ENCODE peak calls at places on chromosomes 6 and 20, in six cellular contexts. One of them, this sample, is unnamed.

GRCh38 chr20:62652051-62652893 is 10.0 kb downstream of the SLCO4A1 start:
- DNase-seq in H1: no peak
- DNase-seq in IMR-90: peak
- DNase-seq in trophoblast cell: peak
- DNase-seq in mesenchymal stem cell: peak
- DNase-seq in H9: no peak
- DNase-seq in this sample: no peak

GRCh38 chr6:32153252-32153834 is 598 bp upstream of the PPT2 start:
- DNase-seq in H9: peak
- DNase-seq in mesenchymal stem cell: peak
- DNase-seq in IMR-90: peak
- DNase-seq in trophoblast cell: no peak
- DNase-seq in H1: no peak
- DNase-seq in this sample: no peak

GRCh38 chr6:107982511-107982910 is 24.5 kb upstream of the SEC63 start:
- DNase-seq in H1: no peak
- DNase-seq in mesenchymal stem cell: no peak
- DNase-seq in IMR-90: no peak
- DNase-seq in H9: no peak
- DNase-seq in trophoblast cell: no peak
- DNase-seq in this sample: no peak

GRCh38 chr6:73452107-73452461 is at the start of gene CGAS:
- DNase-seq in H9: no peak
- DNase-seq in trophoblast cell: peak
- DNase-seq in IMR-90: peak
- DNase-seq in mesenchymal stem cell: peak
- DNase-seq in H1: peak
- DNase-seq in this sample: no peak

GRCh38 chr6:118667988-118668387 is 16.6 kb upstream of the CEP85L start:
- DNase-seq in H1: no peak
- DNase-seq in trophoblast cell: no peak
- DNase-seq in IMR-90: peak
- DNase-seq in H9: no peak
- DNase-seq in mesenchymal stem cell: peak
- DNase-seq in this sample: no peak

GRCh38 chr20:9241232-9241692 is 172.4 kb downstream of the PLCB4 start:
- DNase-seq in H1: no peak
- DNase-seq in mesenchymal stem cell: peak
- DNase-seq in trophoblast cell: no peak
- DNase-seq in H9: no peak
- DNase-seq in IMR-90: peak
- DNase-seq in this sample: no peak

GRCh38 chr6:135088818-135089809 is 34.5 kb upstream of the HBS1L start:
- DNase-seq in H9: no peak
- DNase-seq in IMR-90: peak
- DNase-seq in mesenchymal stem cell: peak
- DNase-seq in H1: no peak
- DNase-seq in trophoblast cell: no peak
- DNase-seq in this sample: no peak

GRCh38 chr6:169864148-169865030 is 113.0 kb downstream of the ERMARD start:
- DNase-seq in H9: no peak
- DNase-seq in trophoblast cell: no peak
- DNase-seq in mesenchymal stem cell: no peak
- DNase-seq in IMR-90: no peak
- DNase-seq in H1: no peak
- DNase-seq in this sample: no peak

GRCh38 chr6:142605922-142606321 is 304.1 kb downstream of the ADGRG6 start:
- DNase-seq in mesenchymal stem cell: peak
- DNase-seq in IMR-90: peak
- DNase-seq in H9: no peak
- DNase-seq in trophoblast cell: no peak
- DNase-seq in H1: no peak
- DNase-seq in this sample: no peak

GRCh38 chr20:1456300-1456699 is 10.3 kb downstream of the NSFL1C start:
- DNase-seq in H9: no peak
- DNase-seq in mesenchymal stem cell: no peak
- DNase-seq in trophoblast cell: no peak
- DNase-seq in H1: no peak
- DNase-seq in IMR-90: peak
- DNase-seq in this sample: no peak

GRCh38 chr6:10424005-10424404 is 9.1 kb upstream of the TFAP2A start:
- DNase-seq in IMR-90: no peak
- DNase-seq in H9: no peak
- DNase-seq in mesenchymal stem cell: no peak
- DNase-seq in trophoblast cell: no peak
- DNase-seq in H1: no peak
- DNase-seq in this sample: no peak

GRCh38 chr20:31485450-31486339 is 10.6 kb downstream of the REM1 start:
- DNase-seq in trophoblast cell: no peak
- DNase-seq in H1: no peak
- DNase-seq in mesenchymal stem cell: peak
- DNase-seq in H9: no peak
- DNase-seq in IMR-90: peak
- DNase-seq in this sample: no peak

GRCh38 chr20:35838213-35838612 is 66.4 kb downstream of the PHF20 start:
- DNase-seq in mesenchymal stem cell: no peak
- DNase-seq in trophoblast cell: no peak
- DNase-seq in H9: no peak
- DNase-seq in IMR-90: no peak
- DNase-seq in H1: no peak
- DNase-seq in this sample: no peak

GRCh38 chr6:158573542-158573931 is 13.6 kb downstream of the TMEM181 start:
- DNase-seq in IMR-90: no peak
- DNase-seq in trophoblast cell: no peak
- DNase-seq in H9: no peak
- DNase-seq in H1: no peak
- DNase-seq in mesenchymal stem cell: no peak
- DNase-seq in this sample: no peak

GRCh38 chr20:21315138-21315537 is 12.0 kb downstream of the XRN2 start:
- DNase-seq in trophoblast cell: no peak
- DNase-seq in mesenchymal stem cell: peak
- DNase-seq in H1: no peak
- DNase-seq in H9: no peak
- DNase-seq in IMR-90: peak
- DNase-seq in this sample: no peak

GRCh38 chr6:92777146-92777740 is 642.1 kb downstream of the EPHA7 start:
- DNase-seq in H9: no peak
- DNase-seq in mesenchymal stem cell: peak
- DNase-seq in IMR-90: peak
- DNase-seq in H1: no peak
- DNase-seq in trophoblast cell: no peak
- DNase-seq in this sample: peak

GRCh38 chr6:138824482-138825134 is 28.7 kb downstream of the ECT2L start:
- DNase-seq in mesenchymal stem cell: no peak
- DNase-seq in H1: no peak
- DNase-seq in trophoblast cell: no peak
- DNase-seq in H9: no peak
- DNase-seq in IMR-90: peak
- DNase-seq in this sample: no peak

GRCh38 chr6:6736753-6737654 is 148.5 kb downstream of the LY86 start:
- DNase-seq in trophoblast cell: peak
- DNase-seq in IMR-90: no peak
- DNase-seq in H9: peak
- DNase-seq in mesenchymal stem cell: no peak
- DNase-seq in H1: no peak
- DNase-seq in this sample: no peak

GRCh38 chr20:33875055-33875454 is 63.9 kb downstream of the CHMP4B start:
- DNase-seq in mesenchymal stem cell: no peak
- DNase-seq in trophoblast cell: no peak
- DNase-seq in IMR-90: no peak
- DNase-seq in H1: no peak
- DNase-seq in H9: no peak
- DNase-seq in this sample: no peak

GRCh38 chr6:16184129-16184528 is 54.3 kb upstream of the GMPR start:
- DNase-seq in H9: peak
- DNase-seq in H1: no peak
- DNase-seq in mesenchymal stem cell: peak
- DNase-seq in IMR-90: peak
- DNase-seq in trophoblast cell: peak
- DNase-seq in this sample: no peak

GRCh38 chr20:38001981-38002380 is 31.3 kb downstream of the TTI1 start:
- DNase-seq in IMR-90: peak
- DNase-seq in H1: no peak
- DNase-seq in mesenchymal stem cell: peak
- DNase-seq in trophoblast cell: peak
- DNase-seq in H9: no peak
- DNase-seq in this sample: no peak

GRCh38 chr20:38002422-38002821 is 30.8 kb downstream of the TTI1 start:
- DNase-seq in trophoblast cell: peak
- DNase-seq in H9: no peak
- DNase-seq in mesenchymal stem cell: no peak
- DNase-seq in IMR-90: no peak
- DNase-seq in H1: no peak
- DNase-seq in this sample: no peak

GRCh38 chr20:37999526-38000263 is 33.6 kb downstream of the TTI1 start:
- DNase-seq in H9: no peak
- DNase-seq in H1: no peak
- DNase-seq in mesenchymal stem cell: no peak
- DNase-seq in IMR-90: no peak
- DNase-seq in trophoblast cell: no peak
- DNase-seq in this sample: no peak

GRCh38 chr20:38000293-38000692 is 33.0 kb downstream of the TTI1 start:
- DNase-seq in trophoblast cell: no peak
- DNase-seq in mesenchymal stem cell: no peak
- DNase-seq in IMR-90: no peak
- DNase-seq in H1: no peak
- DNase-seq in H9: no peak
- DNase-seq in this sample: no peak

GRCh38 chr20:38001173-38001875 is 31.9 kb downstream of the TTI1 start:
- DNase-seq in H9: no peak
- DNase-seq in trophoblast cell: peak
- DNase-seq in H1: no peak
- DNase-seq in mesenchymal stem cell: peak
- DNase-seq in IMR-90: peak
- DNase-seq in this sample: no peak
- H3K27ac ChIP-seq in H9: no peak
- H3K27ac ChIP-seq in trophoblast cell: no peak
- H3K27ac ChIP-seq in H1: no peak
- H3K27ac ChIP-seq in mesenchymal stem cell: no peak
- H3K27ac ChIP-seq in IMR-90: peak
- H3K27ac ChIP-seq in this sample: no peak

GRCh38 chr6:53645850-53646249 is 19.7 kb downstream of the KLHL31 start:
- DNase-seq in trophoblast cell: no peak
- DNase-seq in mesenchymal stem cell: no peak
- DNase-seq in IMR-90: no peak
- DNase-seq in H1: no peak
- DNase-seq in H9: no peak
- DNase-seq in this sample: no peak

GRCh38 chr6:53651149-53651763 is 14.3 kb downstream of the KLHL31 start:
- DNase-seq in H9: peak
- DNase-seq in trophoblast cell: peak
- DNase-seq in H1: peak
- DNase-seq in IMR-90: peak
- DNase-seq in mesenchymal stem cell: peak
- DNase-seq in this sample: peak

GRCh38 chr6:53646606-53647005 is 18.9 kb downstream of the KLHL31 start:
- DNase-seq in IMR-90: no peak
- DNase-seq in H1: no peak
- DNase-seq in trophoblast cell: no peak
- DNase-seq in H9: no peak
- DNase-seq in mesenchymal stem cell: no peak
- DNase-seq in this sample: no peak

GRCh38 chr6:53647437-53648094 is 18.0 kb downstream of the KLHL31 start:
- DNase-seq in IMR-90: no peak
- DNase-seq in H9: no peak
- DNase-seq in H1: no peak
- DNase-seq in trophoblast cell: no peak
- DNase-seq in mesenchymal stem cell: no peak
- DNase-seq in this sample: no peak

GRCh38 chr6:53648571-53648970 is 17.0 kb downstream of the KLHL31 start:
- DNase-seq in trophoblast cell: no peak
- DNase-seq in H1: no peak
- DNase-seq in mesenchymal stem cell: no peak
- DNase-seq in H9: no peak
- DNase-seq in IMR-90: peak
- DNase-seq in this sample: no peak
- H4K91ac ChIP-seq in trophoblast cell: no peak
- H4K91ac ChIP-seq in H1: no peak
- H4K91ac ChIP-seq in mesenchymal stem cell: no peak
- H4K91ac ChIP-seq in H9: no peak
- H4K91ac ChIP-seq in IMR-90: no peak
- H4K91ac ChIP-seq in this sample: no peak

GRCh38 chr6:13436691-13437568 is 50.5 kb downstream of the GFOD1 start:
- DNase-seq in H1: no peak
- DNase-seq in trophoblast cell: no peak
- DNase-seq in IMR-90: no peak
- DNase-seq in mesenchymal stem cell: no peak
- DNase-seq in H9: no peak
- DNase-seq in this sample: no peak
- H3K9ac ChIP-seq in H1: no peak
- H3K9ac ChIP-seq in trophoblast cell: no peak
- H3K9ac ChIP-seq in IMR-90: no peak
- H3K9ac ChIP-seq in mesenchymal stem cell: no peak
- H3K9ac ChIP-seq in H9: no peak
- H3K9ac ChIP-seq in this sample: no peak

GRCh38 chr6:28866342-28867077 is 57.3 kb downstream of the TRIM27 start:
- DNase-seq in mesenchymal stem cell: peak
- DNase-seq in trophoblast cell: peak
- DNase-seq in H1: no peak
- DNase-seq in IMR-90: peak
- DNase-seq in H9: peak
- DNase-seq in this sample: peak

GRCh38 chr6:28871335-28872156 is 52.2 kb downstream of the TRIM27 start:
- DNase-seq in H9: no peak
- DNase-seq in H1: no peak
- DNase-seq in trophoblast cell: no peak
- DNase-seq in mesenchymal stem cell: no peak
- DNase-seq in IMR-90: no peak
- DNase-seq in this sample: no peak

GRCh38 chr6:28867078-28867414 is 56.7 kb downstream of the TRIM27 start:
- DNase-seq in trophoblast cell: peak
- DNase-seq in H9: no peak
- DNase-seq in H1: no peak
- DNase-seq in mesenchymal stem cell: no peak
- DNase-seq in IMR-90: peak
- DNase-seq in this sample: no peak

GRCh38 chr6:28864321-28864923 is 59.4 kb downstream of the TRIM27 start:
- DNase-seq in H9: no peak
- DNase-seq in IMR-90: no peak
- DNase-seq in H1: no peak
- DNase-seq in trophoblast cell: no peak
- DNase-seq in mesenchymal stem cell: no peak
- DNase-seq in this sample: no peak

GRCh38 chr6:28868873-28869272 is 54.9 kb downstream of the TRIM27 start:
- DNase-seq in mesenchymal stem cell: no peak
- DNase-seq in H9: no peak
- DNase-seq in trophoblast cell: no peak
- DNase-seq in H1: no peak
- DNase-seq in IMR-90: no peak
- DNase-seq in this sample: no peak
- H3K27ac ChIP-seq in mesenchymal stem cell: no peak
- H3K27ac ChIP-seq in H9: no peak
- H3K27ac ChIP-seq in trophoblast cell: no peak
- H3K27ac ChIP-seq in H1: no peak
- H3K27ac ChIP-seq in IMR-90: no peak
- H3K27ac ChIP-seq in this sample: no peak

GRCh38 chr6:144331610-144332009 is 46.5 kb downstream of the UTRN start:
- DNase-seq in H9: no peak
- DNase-seq in IMR-90: peak
- DNase-seq in mesenchymal stem cell: peak
- DNase-seq in H1: no peak
- DNase-seq in trophoblast cell: peak
- DNase-seq in this sample: no peak
- H4K91ac ChIP-seq in H9: no peak
- H4K91ac ChIP-seq in IMR-90: no peak
- H4K91ac ChIP-seq in mesenchymal stem cell: no peak
- H4K91ac ChIP-seq in H1: no peak
- H4K91ac ChIP-seq in trophoblast cell: no peak
- H4K91ac ChIP-seq in this sample: no peak